ENCODE peak calls at places on chromosomes 7 and 10, in seven cellular contexts. Y is GM12891; B is central memory CD4-positive, alpha-beta T cell; V is stomach; W is T-helper 1 cell; O is astrocyte of the spinal cord; L is NCI-H2081. J is an unnamed sample.

GRCh38 chr10:80320377-80320776 is 30.9 kb upstream of the MAT1A start:
- DNase-seq in V (no peak), L (no peak), O (no peak), B (no peak), W (no peak), Y (no peak), J (no peak)

GRCh38 chr10:18144928-18145327 is 4.7 kb downstream of the CACNB2 start:
- DNase-seq in O (no peak), L (peak), B (no peak), V (no peak), Y (no peak), W (no peak), J (peak)

GRCh38 chr7:8357536-8357935 is 75.9 kb upstream of the NXPH1 start:
- DNase-seq in W (no peak), L (no peak), B (no peak), Y (no peak), O (no peak), V (no peak), J (no peak)

GRCh38 chr7:130566898-130567280 is 75.0 kb downstream of the MEST start:
- DNase-seq in W (no peak), Y (no peak), B (no peak), V (no peak), O (no peak), L (no peak), J (no peak)

GRCh38 chr7:142654398-142654797 is 94.9 kb upstream of the PRSS1 start:
- DNase-seq in V (no peak), L (no peak), B (no peak), O (no peak), W (no peak), Y (no peak), J (no peak)

GRCh38 chr7:84686373-84686772 is 491.8 kb upstream of the SEMA3A start:
- DNase-seq in O (no peak), B (no peak), Y (no peak), L (no peak), V (no peak), W (no peak), J (no peak)

GRCh38 chr7:16357921-16358320 is 63.4 kb downstream of the CRPPA start:
- DNase-seq in W (no peak), L (peak), B (no peak), Y (no peak), O (no peak), V (peak), J (peak)

GRCh38 chr7:75639893-75640600 is 98.7 kb downstream of the HIP1 start:
- DNase-seq in B (no peak), O (no peak), Y (no peak), L (peak), W (no peak), V (no peak), J (no peak)

GRCh38 chr10:15703167-15703880 is 16.4 kb downstream of the ITGA8 start:
- DNase-seq in B (no peak), O (peak), V (no peak), Y (no peak), W (no peak), L (no peak), J (no peak)

GRCh38 chr10:85791846-85792532 is 574.6 kb downstream of the GRID1 start:
- DNase-seq in W (no peak), V (no peak), L (no peak), O (peak), B (no peak), Y (no peak), J (no peak)

GRCh38 chr10:43627942-43628341 is 20.7 kb downstream of the ZNF32 start:
- DNase-seq in V (no peak), W (no peak), Y (no peak), O (no peak), L (no peak), B (no peak), J (no peak)

GRCh38 chr10:79444243-79445119 is 943 bp downstream of the ZCCHC24 start:
- DNase-seq in V (peak), W (peak), Y (peak), B (peak), L (peak), O (peak), J (no peak)

GRCh38 chr10:74156919-74157289 is 5.9 kb downstream of the ADK start:
- DNase-seq in W (no peak), L (no peak), B (no peak), Y (no peak), V (peak), O (peak), J (no peak)

GRCh38 chr7:155426543-155427410 is 31.2 kb upstream of the EN2 start:
- DNase-seq in B (no peak), Y (no peak), W (no peak), L (no peak), V (no peak), O (no peak), J (no peak)

GRCh38 chr7:82018226-82018625 is 248.4 kb upstream of the HGF start:
- DNase-seq in V (no peak), B (no peak), W (no peak), O (no peak), L (no peak), Y (no peak), J (no peak)